ENCODE peak calls at places on chromosomes 2 and 18, in nine cellular contexts. K is stimulated activated CD4-positive, alpha-beta T cell treated with anti-CD3 and anti-CD28 coated beads, Interleukin-15, amount 100 ng/mL, for 24 hours; B is heart left ventricle; Q is memory B cell; F is CD8-positive, alpha-beta T cell; N is left ventricle myocardium superior; D is transverse colon; W is GM06990; X is ELF-1. M is an unnamed sample.

GRCh38 chr18:77164026-77164425 is 31.4 kb upstream of the MBP start:
- DNase-seq in N (no peak), W (no peak), K (no peak), F (no peak), X (no peak), D (no peak), B (no peak), Q (no peak), M (no peak)

GRCh38 chr2:153169567-153169966 is 309.0 kb downstream of the RPRM start:
- DNase-seq in Q (no peak), K (no peak), X (peak), W (no peak), D (no peak), B (no peak), F (no peak), N (no peak), M (no peak)

GRCh38 chr2:96954490-96954846 is 31.9 kb downstream of the FAM178B start:
- DNase-seq in B (no peak), Q (no peak), W (peak), K (no peak), F (no peak), D (no peak), X (no peak), N (no peak), M (no peak)

GRCh38 chr18:26763745-26764144 is 101.8 kb downstream of the AQP4 start:
- DNase-seq in X (peak), N (no peak), F (no peak), D (no peak), K (no peak), B (no peak), Q (no peak), W (no peak), M (no peak)

GRCh38 chr18:34985963-34986362 is 55.2 kb upstream of the MAPRE2 start:
- DNase-seq in X (no peak), F (no peak), Q (no peak), B (no peak), W (no peak), K (no peak), D (no peak), N (no peak), M (no peak)

GRCh38 chr2:117269574-117269973 is 544.9 kb upstream of the DDX18 start:
- DNase-seq in Q (no peak), W (no peak), D (no peak), B (no peak), X (peak), N (no peak), F (no peak), K (no peak), M (no peak)

GRCh38 chr2:160406591-160407392 is 86.8 kb downstream of the RBMS1 start:
- DNase-seq in B (peak), Q (peak), N (peak), W (peak), X (peak), K (peak), F (peak), D (peak), M (peak)

GRCh38 chr2:154247503-154247902 is 375.8 kb downstream of the GALNT13 start:
- DNase-seq in B (no peak), W (no peak), Q (no peak), X (no peak), N (no peak), F (no peak), K (no peak), D (no peak), M (no peak)

GRCh38 chr2:219296142-219296541 is 13.1 kb downstream of the PTPRN start:
- DNase-seq in N (no peak), W (no peak), D (no peak), K (no peak), Q (no peak), F (no peak), X (no peak), B (no peak), M (no peak)

GRCh38 chr2:236607471-236608307 is 38.1 kb downstream of the ACKR3 start:
- DNase-seq in K (no peak), W (no peak), N (no peak), Q (no peak), F (no peak), X (peak), B (no peak), D (no peak), M (no peak)

GRCh38 chr2:156400704-156401678 is 35.2 kb upstream of the GPD2 start:
- DNase-seq in N (peak), F (peak), B (peak), D (peak), K (peak), X (peak), Q (peak), W (peak), M (peak)

GRCh38 chr2:62054916-62055315 is 141.0 kb upstream of the B3GNT2 start:
- DNase-seq in B (no peak), X (no peak), F (no peak), W (no peak), D (no peak), K (no peak), Q (no peak), N (no peak), M (no peak)

GRCh38 chr2:102979429-102979828 is 217.6 kb downstream of the TMEM182 start:
- DNase-seq in Q (no peak), B (no peak), X (no peak), D (no peak), K (no peak), W (no peak), N (no peak), F (no peak), M (no peak)

GRCh38 chr2:197515277-197515797 is 529 bp upstream of the MOB4 start:
- DNase-seq in W (no peak), F (no peak), N (no peak), D (no peak), Q (no peak), X (no peak), K (no peak), B (no peak), M (peak)

GRCh38 chr2:230953843-230954242 is 28.8 kb upstream of the GPR55 start:
- DNase-seq in N (no peak), D (no peak), K (peak), X (no peak), Q (no peak), F (no peak), W (peak), B (no peak), M (no peak)

GRCh38 chr2:218744615-218745014 is 34.0 kb downstream of the TTLL4 start:
- DNase-seq in K (peak), B (no peak), N (no peak), D (no peak), X (no peak), W (no peak), F (no peak), Q (no peak), M (no peak)

GRCh38 chr2:134234535-134234934 is 19.3 kb upstream of the MGAT5 start:
- DNase-seq in X (no peak), D (no peak), K (no peak), F (no peak), N (no peak), B (no peak), Q (no peak), W (no peak), M (no peak)

GRCh38 chr2:180208841-180209240 is 201.7 kb upstream of the CWC22 start:
- DNase-seq in B (no peak), Q (no peak), N (no peak), F (no peak), K (no peak), W (no peak), D (no peak), X (no peak), M (no peak)

GRCh38 chr2:62326735-62327134 is 130.8 kb downstream of the B3GNT2 start:
- DNase-seq in X (no peak), D (no peak), W (no peak), K (no peak), B (no peak), Q (no peak), N (no peak), F (no peak), M (no peak)

GRCh38 chr2:209260281-209260680 is 163.6 kb upstream of the MAP2 start:
- DNase-seq in B (no peak), F (no peak), W (no peak), Q (no peak), D (no peak), X (no peak), N (no peak), K (no peak), M (no peak)

GRCh38 chr2:225737556-225737955 is 338.0 kb downstream of the NYAP2 start:
- DNase-seq in N (no peak), W (no peak), Q (no peak), K (no peak), F (no peak), D (no peak), X (no peak), B (no peak), M (no peak)

GRCh38 chr2:173397539-173397938 is 42.9 kb downstream of the CDCA7 start:
- DNase-seq in F (no peak), K (no peak), Q (no peak), X (no peak), N (no peak), W (no peak), D (no peak), B (no peak), M (no peak)

GRCh38 chr18:68426731-68427315 is 288.1 kb downstream of the TMX3 start:
- DNase-seq in F (no peak), B (no peak), X (no peak), N (no peak), W (no peak), Q (no peak), K (no peak), D (no peak), M (no peak)

GRCh38 chr2:231297108-231297908 is 98.2 kb upstream of the B3GNT7 start:
- DNase-seq in D (peak), N (peak), X (peak), F (no peak), B (peak), Q (peak), W (peak), K (peak), M (no peak)

GRCh38 chr2:199734651-199735050 is 116.3 kb downstream of the FTCDNL1 start:
- DNase-seq in N (no peak), Q (no peak), F (no peak), X (no peak), W (no peak), B (no peak), K (no peak), D (no peak), M (no peak)

GRCh38 chr18:35289293-35290069 is 548 bp downstream of the ZSCAN30 start:
- DNase-seq in W (no peak), Q (no peak), X (no peak), K (peak), N (peak), F (no peak), D (peak), B (no peak), M (peak)

GRCh38 chr2:38499921-38500634 is 102.7 kb downstream of the HNRNPLL start:
- DNase-seq in N (peak), F (no peak), B (no peak), Q (no peak), K (no peak), W (no peak), D (no peak), X (peak), M (no peak)

GRCh38 chr18:62555135-62555534 is 32.3 kb downstream of the ZCCHC2 start:
- DNase-seq in K (no peak), F (no peak), Q (no peak), X (no peak), B (no peak), W (no peak), D (no peak), N (no peak), M (no peak)

GRCh38 chr2:239133945-239134570 is 266.8 kb downstream of the HDAC4 start:
- DNase-seq in X (no peak), B (no peak), F (no peak), W (no peak), N (no peak), Q (no peak), D (no peak), K (no peak), M (no peak)

GRCh38 chr2:71926098-71926466 is 221.6 kb downstream of the CYP26B1 start:
- DNase-seq in F (no peak), K (no peak), N (no peak), W (no peak), Q (no peak), B (no peak), X (peak), D (peak), M (no peak)

GRCh38 chr18:51135361-51135760 is 62.1 kb downstream of the MEX3C start:
- DNase-seq in K (no peak), B (no peak), X (no peak), D (no peak), F (no peak), Q (no peak), N (no peak), W (no peak), M (no peak)

GRCh38 chr2:230319211-230319862 is 7.7 kb upstream of the SP140L start:
- DNase-seq in K (peak), F (peak), X (no peak), W (peak), B (no peak), Q (peak), D (peak), N (no peak), M (no peak)

GRCh38 chr18:36769611-36770314 is 59.0 kb downstream of the TPGS2 start:
- DNase-seq in B (no peak), Q (no peak), N (peak), D (no peak), X (peak), W (no peak), K (peak), F (no peak), M (no peak)

GRCh38 chr18:25168011-25168410 is 184.0 kb downstream of the ZNF521 start:
- DNase-seq in W (no peak), F (no peak), B (no peak), X (no peak), Q (no peak), D (no peak), N (no peak), K (no peak), M (no peak)

GRCh38 chr18:10476430-10476829 is 22.0 kb downstream of the APCDD1 start:
- DNase-seq in K (no peak), W (no peak), N (no peak), X (no peak), B (no peak), D (no peak), Q (no peak), F (no peak), M (no peak)

GRCh38 chr2:71720596-71721361 is 267.4 kb downstream of the DYSF start:
- DNase-seq in D (no peak), F (no peak), X (no peak), B (no peak), N (no peak), W (no peak), K (no peak), Q (no peak), M (no peak)

GRCh38 chr2:188527110-188527509 is 235.4 kb downstream of the GULP1 start:
- DNase-seq in X (peak), Q (no peak), W (no peak), B (no peak), K (no peak), F (no peak), D (no peak), N (no peak), M (no peak)

GRCh38 chr18:37426536-37427080 is 139.0 kb downstream of the CELF4 start:
- DNase-seq in F (no peak), Q (no peak), W (no peak), K (no peak), B (no peak), N (no peak), X (no peak), D (no peak), M (no peak)

GRCh38 chr2:41928593-41928992 is 119.2 kb upstream of the PKDCC start:
- DNase-seq in N (no peak), D (no peak), F (no peak), K (no peak), Q (no peak), X (no peak), W (no peak), B (no peak), M (no peak)

GRCh38 chr2:109560265-109560664 is 53.5 kb downstream of the SEPTIN10 start:
- DNase-seq in X (no peak), N (no peak), K (no peak), B (no peak), F (no peak), D (no peak), W (no peak), Q (no peak), M (no peak)